ENCODE peak calls at places on chromosomes 6 and 20, in four cellular contexts. P, I, R and T are unnamed samples.

GRCh38 chr6:42952389-42952788 is 8.2 kb upstream of the GNMT start:
- DNase-seq in R (no peak), P (no peak), I (no peak), T (no peak)

GRCh38 chr6:70289299-70289698 is 13.6 kb downstream of the COL9A1 start:
- DNase-seq in P (no peak), R (no peak), I (no peak), T (no peak)

GRCh38 chr6:96162711-96163120 is 146.9 kb downstream of the FUT9 start:
- DNase-seq in R (peak; percentile 43), I (no peak), P (no peak), T (no peak)

GRCh38 chr6:142846883-142847287 is 98.1 kb downstream of the HIVEP2 start:
- DNase-seq in P (no peak), R (no peak), I (no peak), T (no peak)

GRCh38 chr6:17167327-17167979 is 65.6 kb downstream of the STMND1 start:
- DNase-seq in I (peak; percentile 29), P (no peak), R (peak; percentile 50), T (peak; percentile 84)

GRCh38 chr6:169976301-169977081 is 225.1 kb downstream of the ERMARD start:
- DNase-seq in R (no peak), I (no peak), P (no peak), T (no peak)

GRCh38 chr6:150934380-150934779 is 68.9 kb downstream of the MTHFD1L start:
- DNase-seq in I (no peak), R (no peak), P (no peak), T (no peak)

GRCh38 chr6:164013480-164014208 is 599.1 kb downstream of the QKI start:
- DNase-seq in I (no peak), R (no peak), P (no peak), T (no peak)

GRCh38 chr6:34359438-34360158 is 32.9 kb downstream of the NUDT3 start:
- DNase-seq in P (no peak), R (no peak), I (no peak), T (no peak)

GRCh38 chr20:23257848-23258746 is 92.5 kb upstream of the NXT1 start:
- DNase-seq in P (no peak), R (no peak), I (no peak), T (no peak)

GRCh38 chr20:59628171-59628570 is 23.8 kb downstream of the PHACTR3 start:
- DNase-seq in I (no peak), R (no peak), P (no peak), T (no peak)

GRCh38 chr6:11363881-11364576 is 131.6 kb upstream of the NEDD9 start:
- DNase-seq in I (no peak), P (no peak), R (no peak), T (no peak)

GRCh38 chr6:33621396-33622388 is 570 bp downstream of the ITPR3 start:
- DNase-seq in I (peak; percentile 58), P (no peak), R (no peak), T (no peak)

GRCh38 chr20:57600324-57601210 is 19.7 kb downstream of the ZBP1 start:
- DNase-seq in I (no peak), R (no peak), P (no peak), T (no peak)

GRCh38 chr6:74912234-74912633 is 293.6 kb downstream of the COL12A1 start:
- DNase-seq in R (no peak), I (no peak), P (no peak), T (no peak)

GRCh38 chr6:167211870-167212715 is 54.3 kb upstream of the GPR31 start:
- DNase-seq in I (no peak), P (no peak), R (no peak), T (no peak)

GRCh38 chr6:158347335-158347734 is 35.1 kb downstream of the TULP4 start:
- DNase-seq in P (no peak), R (no peak), I (no peak), T (no peak)

GRCh38 chr20:24164360-24164759 is 175.8 kb upstream of the GGTLC1 start:
- DNase-seq in P (no peak), R (no peak), I (peak; percentile 30), T (no peak)

GRCh38 chr6:144007779-144008500 is at the start of gene PLAGL1:
- DNase-seq in R (no peak), P (no peak), I (peak; percentile 74), T (peak; percentile 38)

GRCh38 chr6:91029211-91029610 is 442.3 kb upstream of the MAP3K7 start:
- DNase-seq in P (no peak), I (no peak), R (no peak), T (no peak)

GRCh38 chr20:47276856-47277541 is 79.5 kb downstream of the ZMYND8 start:
- DNase-seq in R (no peak), I (no peak), P (no peak), T (no peak)

GRCh38 chr20:10802201-10802600 is 128.4 kb upstream of the JAG1 start:
- DNase-seq in I (no peak), P (no peak), R (no peak), T (no peak)

GRCh38 chr6:89977808-89978748 is 83.8 kb downstream of the GJA10 start:
- DNase-seq in R (no peak), P (no peak), I (peak; percentile 7), T (no peak)

GRCh38 chr6:151765444-151765886 is 42.0 kb upstream of the ESR1 start:
- DNase-seq in R (no peak), P (no peak), I (peak; percentile 69), T (peak; percentile 64)

GRCh38 chr6:2448826-2449571 is 203.6 kb upstream of the GMDS start:
- DNase-seq in I (peak; percentile 72), P (no peak), R (no peak), T (peak; percentile 59)

GRCh38 chr6:130928993-130929678 is 101.9 kb downstream of the SMLR1 start:
- DNase-seq in R (no peak), P (no peak), I (no peak), T (no peak)

GRCh38 chr20:33852971-33853813 is 42.0 kb downstream of the CHMP4B start:
- DNase-seq in R (no peak), I (no peak), P (no peak), T (no peak)

GRCh38 chr6:135186255-135186654 is 5.1 kb downstream of the MYB start:
- DNase-seq in I (no peak), R (no peak), P (no peak), T (no peak)

GRCh38 chr6:43770417-43771209 is 602 bp downstream of the VEGFA start:
- DNase-seq in I (peak; percentile 87), P (no peak), R (no peak), T (no peak)

GRCh38 chr20:1874534-1875168 is 20.6 kb upstream of the SIRPA start:
- DNase-seq in R (no peak), P (no peak), I (no peak), T (no peak)

GRCh38 chr6:119608994-119609393 is 259.4 kb upstream of the MAN1A1 start:
- DNase-seq in R (no peak), I (no peak), P (no peak), T (no peak)

GRCh38 chr6:10203651-10204050 is 211.2 kb downstream of the TFAP2A start:
- DNase-seq in I (no peak), P (no peak), R (no peak), T (no peak)

GRCh38 chr20:25573288-25574251 is 11.8 kb downstream of the NINL start:
- DNase-seq in P (no peak), I (no peak), R (no peak), T (no peak)

GRCh38 chr20:35151739-35152138 is 4.6 kb upstream of the EDEM2 start:
- DNase-seq in R (no peak), I (no peak), P (no peak), T (no peak)

GRCh38 chr20:35145141-35145564 is 2.0 kb downstream of the EDEM2 start:
- DNase-seq in I (peak; percentile 79), P (peak; percentile 23), R (no peak), T (peak; percentile 47)

GRCh38 chr20:35146299-35146921 is 726 bp downstream of the EDEM2 start:
- DNase-seq in I (peak; percentile 61), P (no peak), R (no peak), T (no peak)

GRCh38 chr20:35144694-35145093 is 2.4 kb downstream of the EDEM2 start:
- DNase-seq in R (no peak), P (peak; percentile 36), I (no peak), T (no peak)

DNA sequence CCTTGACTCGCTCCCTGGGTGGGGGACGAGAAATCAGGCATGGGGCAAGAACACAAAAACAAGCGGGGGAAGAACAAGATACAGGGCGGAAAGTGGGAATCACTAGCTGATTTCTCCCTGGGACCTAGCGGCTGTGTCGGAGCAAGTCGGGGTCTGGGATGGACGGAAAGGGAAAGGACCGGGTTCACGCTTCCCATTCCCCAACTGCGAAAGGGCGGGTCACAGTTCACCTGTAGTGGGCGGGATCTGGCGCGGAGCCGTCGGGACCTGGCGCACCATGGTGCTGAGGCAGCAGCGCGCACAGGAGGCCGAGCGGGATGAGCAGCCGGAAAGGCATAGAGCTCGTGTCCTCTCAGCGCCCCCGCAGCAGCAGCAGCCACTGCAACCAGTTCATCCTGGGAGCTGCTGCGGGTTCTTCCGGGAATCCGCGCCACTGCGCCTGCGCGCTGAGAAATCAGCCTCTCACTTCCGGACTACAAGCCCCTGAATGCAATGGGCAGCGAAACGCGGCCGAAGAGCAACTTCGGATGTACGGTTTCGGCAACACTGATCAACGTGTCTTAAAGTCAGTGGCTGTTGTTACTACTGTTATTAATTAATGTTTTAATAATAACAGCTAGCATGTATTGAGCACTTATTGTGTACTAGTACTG is at the start of gene EDEM2:
- DNase-seq in P (peak; percentile 88), I (peak; percentile 98), R (peak; percentile 96), T (peak; percentile 92)
- TF ChIP-seq POLR2A in P (peak; percentile 91), I (peak; percentile 84), R (no peak), T (peak; percentile 81)

DNA sequence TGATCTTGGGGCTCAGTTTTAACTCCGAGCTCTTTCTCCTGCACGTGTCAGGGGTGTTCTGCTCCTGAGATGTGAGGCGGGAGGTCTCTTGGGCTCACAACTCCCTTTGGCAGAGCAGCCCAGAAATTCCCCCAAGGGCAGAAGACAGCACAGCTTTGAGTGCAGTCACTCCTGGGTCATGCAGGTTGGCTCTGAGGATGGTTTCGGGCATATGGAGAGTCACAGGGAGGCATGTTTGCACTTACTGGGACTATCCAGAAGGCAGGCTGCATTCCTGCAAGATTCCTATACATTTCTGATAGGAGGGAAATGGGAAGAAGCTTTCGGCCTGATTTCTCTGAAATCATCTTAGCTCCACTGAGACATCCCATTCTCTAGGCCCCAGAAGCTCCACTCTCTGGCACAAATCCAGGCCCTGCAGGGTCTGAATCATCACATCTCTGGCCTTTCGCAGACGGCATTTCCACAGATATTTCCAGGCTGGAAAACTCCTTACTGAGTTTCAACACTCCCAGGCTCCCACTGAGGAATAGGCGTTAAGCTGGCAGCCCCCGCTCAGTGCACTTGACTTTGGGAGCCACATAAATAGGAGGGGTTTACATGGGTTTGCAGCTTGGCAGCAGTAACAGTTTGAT is 39.8 kb downstream of the AGPAT4 start:
- DNase-seq in P (no peak), I (no peak), R (no peak), T (peak; percentile 13)
- TF ChIP-seq EGR1 in P (no peak), I (no peak), R (no peak), T (no peak)

GRCh38 chr6:88616380-88616779 is 347.0 kb downstream of the RNGTT start:
- DNase-seq in R (no peak), P (no peak), I (no peak), T (no peak)

GRCh38 chr6:88609973-88610372 is 353.4 kb downstream of the RNGTT start:
- DNase-seq in P (no peak), I (peak; percentile 21), R (no peak), T (no peak)

GRCh38 chr6:88614306-88614877 is 349.0 kb downstream of the RNGTT start:
- DNase-seq in I (no peak), P (no peak), R (no peak), T (no peak)

GRCh38 chr6:88612631-88613030 is 350.8 kb downstream of the RNGTT start:
- DNase-seq in R (no peak), P (no peak), I (no peak), T (no peak)

GRCh38 chr6:88611721-88612120 is 351.7 kb downstream of the RNGTT start:
- DNase-seq in R (no peak), I (no peak), P (no peak), T (no peak)
- H3K4me2 ChIP-seq in R (no peak overlapping the region), I (no peak overlapping the region), P (no peak overlapping the region), T (no peak overlapping the region)

GRCh38 chr6:156779206-156780116 is 2.3 kb downstream of the ARID1B start:
- DNase-seq in I (peak; percentile 72), R (no peak), P (no peak), T (no peak)
- TF ChIP-seq POLR2A in I (no peak), R (no peak), P (peak; percentile 64), T (no peak)